ENCODE peak calls at places on chromosomes 16 and 17, in six cellular contexts. K is suprapubic skin, G is H9, A is uterus, H is lower leg skin, I is colonic mucosa. F is an unnamed sample.
A peak's percentile ranks its signal among the peaks of the same experiment; 100 is the strongest.

GRCh38 chr17:31900877-31901276 is 631 bp downstream of the UTP6 start:
- DNase-seq in K (no peak), G (no peak), A (no peak), H (no peak), I (no peak), F (no peak)

GRCh38 chr16:4718466-4718865 is 15.6 kb downstream of the ANKS3 start:
- DNase-seq in K (no peak), G (no peak), A (no peak), H (no peak), I (no peak), F (no peak)

GRCh38 chr16:85308585-85309540 is 196.6 kb upstream of the CIBAR2 start:
- DNase-seq in K (no peak), G (no peak), A (no peak), H (no peak), I (no peak), F (peak; percentile 34)

GRCh38 chr16:87637357-87637756 is 35.0 kb downstream of the JPH3 start:
- DNase-seq in K (no peak), G (no peak), A (no peak), H (no peak), I (no peak), F (no peak)

GRCh38 chr16:5845046-5845445 is 747.5 kb upstream of the EEF2KMT start:
- DNase-seq in K (no peak), G (no peak), A (no peak), H (no peak), I (no peak), F (no peak)

GRCh38 chr17:50029185-50029584 is 26.7 kb upstream of the ITGA3 start:
- DNase-seq in K (no peak), G (no peak), A (no peak), H (peak; percentile 82), I (no peak), F (no peak)

GRCh38 chr16:11205754-11206459 is 50.1 kb downstream of the SOCS1 start:
- DNase-seq in K (no peak), G (no peak), A (no peak), H (no peak), I (peak; percentile 53), F (no peak)

GRCh38 chr17:40936437-40936971 is 942 bp downstream of the KRT23 start:
- DNase-seq in K (peak; percentile 65), G (no peak), A (no peak), H (no peak), I (peak; percentile 32), F (no peak)

GRCh38 chr16:67661101-67661661 is 421 bp downstream of the PARD6A start:
- DNase-seq in K (peak; percentile 73), G (peak; percentile 79), A (no peak), H (no peak), I (no peak), F (peak; percentile 43)

GRCh38 chr16:17277981-17278381 is 192.8 kb downstream of the XYLT1 start:
- DNase-seq in K (no peak), G (peak; percentile 67), A (peak; percentile 27), H (no peak), I (peak; percentile 76), F (peak; percentile 16)

GRCh38 chr16:19588661-19589060 is 33.2 kb downstream of the VPS35L start:
- DNase-seq in K (no peak), G (no peak), A (no peak), H (no peak), I (no peak), F (peak; percentile 6)

GRCh38 chr16:89089142-89089541 is 4.5 kb upstream of the ACSF3 start:
- DNase-seq in K (no peak), G (no peak), A (no peak), H (no peak), I (no peak), F (no peak)

GRCh38 chr16:78530283-78530682 is 430.8 kb downstream of the WWOX start:
- DNase-seq in K (no peak), G (no peak), A (no peak), H (no peak), I (no peak), F (no peak)

GRCh38 chr16:65119905-65120341 is 1.9 kb downstream of the CDH11 start:
- DNase-seq in K (no peak), G (no peak), A (peak; percentile 22), H (no peak), I (no peak), F (no peak)

GRCh38 chr16:81937305-81938038 is 73.8 kb downstream of the SDR42E1 start:
- DNase-seq in K (no peak), G (peak; percentile 38), A (no peak), H (no peak), I (no peak), F (no peak)

GRCh38 chr17:45313419-45313771 is 3.4 kb downstream of the MAP3K14 start:
- DNase-seq in K (no peak), G (no peak), A (no peak), H (no peak), I (no peak), F (no peak)

GRCh38 chr16:2928796-2929195 is 17.1 kb downstream of the FLYWCH1 start:
- DNase-seq in K (no peak), G (no peak), A (no peak), H (no peak), I (no peak), F (no peak)

DNA sequence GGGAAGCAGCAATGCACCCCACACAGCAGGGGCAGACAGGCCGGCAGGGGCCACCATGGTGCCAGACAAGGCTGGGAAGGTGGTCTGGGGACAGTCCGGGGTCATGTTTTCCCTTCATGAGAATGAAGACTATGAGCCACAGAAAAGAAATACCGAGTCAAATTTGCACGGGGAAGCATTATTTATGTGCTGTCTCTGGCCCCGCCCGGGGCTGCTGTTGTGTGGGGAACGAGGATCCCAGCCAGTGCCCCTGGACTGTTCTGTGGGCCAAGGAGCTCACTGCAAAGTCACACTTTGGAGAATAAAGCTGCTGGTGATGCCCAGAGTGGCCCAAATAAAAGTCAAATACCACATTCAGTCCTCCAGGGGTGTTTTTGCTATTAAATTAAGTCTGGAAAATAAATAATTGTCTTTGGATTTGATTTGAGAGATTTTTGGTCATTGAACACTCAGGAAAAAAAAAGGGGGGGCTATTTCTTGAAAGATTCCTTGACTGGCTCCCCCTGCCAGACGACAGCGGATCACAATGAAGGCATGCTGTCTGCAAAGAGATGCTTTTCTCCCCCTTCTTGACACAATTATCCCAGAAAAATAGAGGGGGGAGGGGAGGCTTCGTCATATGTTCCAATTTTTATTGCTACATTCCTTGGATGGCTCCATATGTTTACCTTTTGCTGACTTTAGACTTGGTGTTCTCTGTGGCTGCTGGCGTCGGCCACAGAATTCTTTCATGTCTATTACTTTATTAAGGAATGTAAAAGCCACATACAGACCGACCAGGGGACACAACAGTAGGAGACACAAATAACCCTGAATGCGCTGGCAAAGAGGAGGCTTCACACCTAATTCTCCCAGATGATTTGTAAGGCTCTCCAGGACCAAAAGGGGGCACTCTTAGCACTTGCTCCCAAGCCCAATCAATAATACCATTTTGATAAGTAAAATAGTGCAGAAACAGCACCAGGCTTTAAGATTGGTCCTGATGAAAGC is 27.1 kb upstream of the ANKFN1 start:
- DNase-seq in K (no peak), G (peak; percentile 59), A (no peak), H (no peak), I (no peak), F (peak; percentile 28)
- TF ChIP-seq CTCF in K (no peak), G (peak; percentile 84), A (no peak), H (no peak), I (no peak), F (peak; percentile 62)

DNA sequence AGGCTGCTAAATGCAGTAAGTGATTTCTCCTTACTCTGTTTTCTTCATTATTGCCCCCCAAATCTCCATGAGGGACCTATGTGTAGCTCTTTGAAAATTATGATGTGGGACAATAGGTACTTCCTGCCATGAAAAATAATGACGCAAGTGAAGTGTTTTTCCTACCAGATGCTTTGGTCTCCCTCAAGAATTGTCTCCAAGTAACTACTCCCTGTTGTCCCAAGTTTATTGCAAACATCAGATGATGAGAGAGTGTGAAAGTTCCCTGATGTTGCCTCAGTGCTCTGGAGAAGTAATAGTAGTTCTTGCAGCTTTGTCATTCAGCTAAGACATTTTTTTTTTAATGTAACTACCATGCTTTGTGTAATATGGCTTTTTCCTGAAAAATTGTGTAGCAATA is 20.1 kb downstream of the LPCAT2 start:
- DNase-seq in K (no peak), G (no peak), A (no peak), H (no peak), I (no peak), F (no peak)
- TF ChIP-seq CTCF in K (no peak), G (no peak), A (no peak), H (no peak), I (no peak), F (no peak)

DNA sequence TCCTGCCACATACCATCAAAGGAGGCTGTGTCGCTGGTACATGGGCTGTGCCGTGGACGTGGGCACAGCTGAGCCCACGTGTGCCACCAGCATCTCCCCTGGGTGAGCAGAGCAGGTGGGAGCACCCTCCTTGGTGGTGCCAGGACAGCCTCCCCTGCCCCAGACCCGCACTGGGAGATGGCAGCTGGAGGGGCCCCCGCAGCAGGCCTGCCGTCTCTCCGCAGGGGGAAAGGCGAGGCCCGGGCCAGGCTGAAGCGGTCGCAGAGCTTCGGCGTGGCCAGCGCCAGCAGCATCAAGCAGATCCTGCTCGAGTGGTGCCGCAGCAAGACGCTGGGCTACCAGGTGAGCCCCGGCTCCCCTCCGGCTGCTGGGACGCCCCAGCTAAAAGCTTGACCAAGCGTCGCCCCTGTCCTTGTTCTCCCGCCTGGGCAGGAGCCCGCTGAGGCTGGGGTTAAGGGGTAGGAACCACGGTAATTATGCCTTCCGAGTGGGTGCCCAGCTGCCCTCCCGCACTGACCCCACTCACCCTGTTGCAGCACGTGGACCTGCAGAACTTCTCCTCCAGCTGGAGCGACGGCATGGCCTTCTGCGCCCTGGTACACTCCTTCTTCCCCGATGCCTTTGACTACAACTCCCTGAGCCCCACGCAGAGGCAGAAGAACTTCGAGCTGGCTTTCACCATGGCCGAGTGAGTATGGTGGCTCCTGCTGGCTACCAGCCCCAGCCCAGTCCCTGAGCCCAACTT is 12.5 kb downstream of the SMTNL2 start:
- DNase-seq in K (no peak), G (no peak), A (no peak), H (no peak), I (no peak), F (no peak)
- TF ChIP-seq CTCF in K (no peak), G (no peak), A (no peak), H (no peak), I (no peak), F (no peak)

GRCh38 chr16:71214771-71215381 is 15.6 kb downstream of the HYDIN start:
- DNase-seq in K (no peak), G (no peak), A (no peak), H (no peak), I (no peak), F (no peak)
- TF ChIP-seq CTCF in K (no peak), G (peak; percentile 58), A (no peak), H (no peak), I (no peak), F (peak; percentile 24)

DNA sequence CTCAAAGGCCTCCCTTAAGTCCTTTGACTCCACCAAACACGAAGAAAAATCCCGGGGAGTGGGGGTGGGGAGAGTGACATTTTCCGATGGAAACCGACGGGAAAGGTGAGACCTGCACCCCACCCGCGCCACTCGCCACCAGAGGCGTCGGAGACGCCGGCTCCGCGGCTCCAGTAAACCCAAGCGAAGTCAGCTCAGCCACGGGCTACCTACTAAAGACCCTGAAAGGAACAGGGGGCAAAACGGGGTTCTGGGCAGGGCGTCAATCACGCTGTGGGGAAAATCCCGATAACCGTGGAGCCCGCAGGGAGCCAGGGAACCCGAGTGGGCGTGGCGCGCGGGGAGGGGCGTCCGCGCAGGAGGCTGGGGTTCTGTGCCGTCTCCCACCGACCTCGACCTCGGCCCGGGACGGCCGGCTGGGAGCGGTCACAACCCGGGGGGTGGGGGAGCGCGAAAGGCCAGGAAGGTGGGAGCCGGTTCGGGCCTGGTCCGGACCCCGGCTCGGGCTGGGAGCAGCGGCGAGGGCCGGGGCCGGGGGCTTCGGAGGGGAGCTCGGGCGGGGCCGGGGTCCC is 565 bp downstream of the WDR45B start:
- DNase-seq in K (peak; percentile 82), G (no peak), A (peak; percentile 57), H (no peak), I (peak; percentile 45), F (peak; percentile 51)
- TF ChIP-seq CTCF in K (no peak), G (no peak), A (no peak), H (no peak), I (no peak), F (peak; percentile 25)

GRCh38 chr17:21214015-21214776 is at the start of gene TMEM11:
- DNase-seq in K (peak; percentile 97), G (peak; percentile 98), A (peak; percentile 95), H (peak; percentile 99), I (peak; percentile 94), F (peak; percentile 96)
- TF ChIP-seq CTCF in K (no peak), G (no peak), A (no peak), H (no peak), I (no peak), F (no peak)

F was measured in activated CD8-positive, alpha-beta T cell treated with anti-CD3 and anti-CD28 coated beads for 36 hours.